ENCODE peak calls at places on chromosomes 12 and 14, in ten cellular contexts. P is suprapubic skin, J is osteoblast, L is cardiac fibroblast, W is tibial nerve, B is PC-9, E is neural crest cell, D is LNCaP clone FGC, F is nephron progenitor cell, G is kidney. T is an unnamed sample.

GRCh38 chr12:3034067-3034750 is 43.0 kb upstream of the TSPAN9 start:
- DNase-seq in P (no peak), J (peak), L (peak), W (peak), B (peak), E (peak), D (no peak), F (peak), G (peak), T (peak)

GRCh38 chr14:89473979-89474378 is 56.9 kb upstream of the FOXN3 start:
- DNase-seq in P (no peak), J (no peak), L (peak), W (no peak), B (no peak), E (no peak), D (no peak), F (no peak), G (no peak), T (no peak)

GRCh38 chr12:6979021-6979420 is 8.3 kb downstream of the EMG1 start:
- DNase-seq in P (no peak), J (no peak), L (no peak), W (no peak), B (no peak), E (no peak), D (no peak), F (no peak), G (no peak), T (no peak)

GRCh38 chr12:60494249-60494648 is 898.4 kb downstream of the SLC16A7 start:
- DNase-seq in P (no peak), J (no peak), L (peak), W (no peak), B (no peak), E (no peak), D (peak), F (no peak), G (no peak), T (no peak)

GRCh38 chr14:26595922-26596721 is 1.7 kb downstream of the NOVA1 start:
- DNase-seq in P (no peak), J (no peak), L (peak), W (no peak), B (no peak), E (peak), D (no peak), F (no peak), G (no peak), T (no peak)

GRCh38 chr12:120584343-120585149 is 3.3 kb upstream of the POP5 start:
- DNase-seq in P (peak), J (peak), L (peak), W (peak), B (peak), E (peak), D (no peak), F (peak), G (peak), T (peak)

GRCh38 chr14:95326987-95327386 is 7.3 kb upstream of the CLMN start:
- DNase-seq in P (no peak), J (no peak), L (no peak), W (no peak), B (no peak), E (no peak), D (no peak), F (no peak), G (no peak), T (no peak)

GRCh38 chr12:91441996-91442395 is 259.4 kb upstream of the DCN start:
- DNase-seq in P (no peak), J (no peak), L (no peak), W (no peak), B (no peak), E (no peak), D (no peak), F (no peak), G (no peak), T (no peak)

GRCh38 chr12:67437011-67437410 is 167.9 kb downstream of the CAND1 start:
- DNase-seq in P (no peak), J (no peak), L (no peak), W (no peak), B (no peak), E (no peak), D (no peak), F (no peak), G (no peak), T (no peak)

GRCh38 chr12:109385339-109386078 is 37.8 kb downstream of the MYO1H start:
- DNase-seq in P (peak), J (no peak), L (peak), W (peak), B (peak), E (no peak), D (no peak), F (no peak), G (no peak), T (no peak)

GRCh38 chr14:63493246-63493645 is 49.9 kb downstream of the PPP2R5E start:
- DNase-seq in P (no peak), J (no peak), L (peak), W (no peak), B (no peak), E (no peak), D (no peak), F (peak), G (no peak), T (no peak)

GRCh38 chr12:124928095-124928911 is 13.9 kb upstream of the UBC start:
- DNase-seq in P (peak), J (no peak), L (peak), W (peak), B (peak), E (no peak), D (no peak), F (no peak), G (peak), T (no peak)

GRCh38 chr12:93094988-93095737 is 166.1 kb upstream of the EEA1 start:
- DNase-seq in P (no peak), J (no peak), L (no peak), W (no peak), B (no peak), E (no peak), D (no peak), F (no peak), G (no peak), T (no peak)

DNA sequence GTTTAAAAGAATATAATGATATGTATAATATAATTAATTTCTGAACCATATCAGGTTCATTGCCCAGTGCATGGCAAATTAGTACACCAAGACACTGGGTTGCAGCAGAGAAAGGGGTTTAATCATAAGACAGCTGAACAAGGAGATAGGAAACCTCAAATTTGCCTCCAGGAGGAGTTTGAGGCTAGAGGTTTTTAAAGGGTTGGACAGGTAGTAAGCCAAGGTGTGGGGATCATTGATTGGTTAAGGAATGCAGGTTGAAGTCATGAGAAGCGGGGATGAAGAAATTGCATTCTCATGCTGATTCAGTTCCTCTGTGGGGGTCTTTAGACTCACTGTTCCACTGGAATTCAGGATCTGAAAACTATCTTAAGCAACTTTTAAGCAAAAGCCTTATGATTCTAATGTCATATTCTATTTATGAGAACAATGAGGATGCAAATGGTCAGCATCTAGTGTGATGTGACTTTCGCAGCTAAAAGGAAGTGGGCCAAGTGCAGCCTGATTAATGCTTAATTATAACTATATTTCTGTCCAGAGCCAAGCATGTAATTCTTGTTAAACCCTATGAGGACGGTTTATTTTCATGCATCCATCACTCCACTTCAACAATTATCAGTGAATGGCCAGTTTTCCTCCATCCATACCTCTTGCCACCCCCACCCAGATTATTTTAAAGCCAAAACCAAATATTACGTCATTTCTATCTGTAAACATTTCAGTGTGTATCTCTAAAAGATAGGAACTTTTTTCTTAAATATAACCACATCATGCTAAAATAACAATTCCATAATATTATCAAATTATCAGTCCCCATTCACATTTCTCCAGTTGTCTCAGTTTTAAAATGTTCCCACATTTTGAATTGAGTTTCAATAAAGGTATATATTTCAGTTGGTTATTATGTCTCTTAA is 14.9 kb downstream of the RNF212B start:
- DNase-seq in P (no peak), J (no peak), L (no peak), W (no peak), B (no peak), E (no peak), D (no peak), F (no peak), G (no peak), T (no peak)
- TF ChIP-seq CTCF in P (no peak), J (no peak), L (no peak), W (no peak), B (no peak), E (no peak), D (no peak), F (no peak), G (no peak), T (no peak)

GRCh38 chr12:56565510-56566101 is 44.0 kb downstream of the RBMS2 start:
- DNase-seq in P (peak), J (peak), L (peak), W (peak), B (no peak), E (no peak), D (no peak), F (no peak), G (peak), T (peak)
- TF ChIP-seq CTCF in P (no peak), J (no peak), L (no peak), W (no peak), B (no peak), E (no peak), D (no peak), F (no peak), G (peak), T (no peak)

DNA sequence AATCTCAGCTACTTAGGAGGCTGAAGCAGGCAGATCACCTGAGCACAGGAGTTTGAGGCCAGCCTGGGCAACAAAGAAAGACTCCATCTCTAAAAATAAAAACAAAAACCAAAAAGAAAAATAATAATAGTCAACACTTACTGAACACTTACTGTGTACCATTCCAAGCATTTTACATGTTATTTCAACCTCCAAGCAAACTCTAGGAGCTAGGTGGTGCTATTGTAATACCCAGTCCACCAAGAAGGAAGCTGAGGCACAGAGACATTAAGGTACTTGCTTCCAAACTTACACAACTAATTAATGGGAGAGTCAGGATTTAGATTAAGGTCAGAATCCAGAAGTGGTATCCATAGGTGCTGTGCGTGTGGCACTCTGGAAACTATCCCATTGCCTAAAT is 13.7 kb upstream of the OR6J1 start:
- DNase-seq in P (no peak), J (no peak), L (peak), W (no peak), B (no peak), E (no peak), D (no peak), F (no peak), G (no peak), T (no peak)
- TF ChIP-seq CTCF in P (no peak), J (peak), L (peak), W (no peak), B (peak), E (no peak), D (peak), F (no peak), G (peak), T (no peak)

GRCh38 chr14:74211945-74212580 is 27.2 kb upstream of the VSX2 start:
- DNase-seq in P (no peak), J (no peak), L (no peak), W (no peak), B (no peak), E (no peak), D (no peak), F (no peak), G (no peak), T (no peak)

GRCh38 chr14:74203546-74203945 is 35.7 kb upstream of the VSX2 start:
- DNase-seq in P (no peak), J (no peak), L (no peak), W (no peak), B (no peak), E (no peak), D (no peak), F (no peak), G (no peak), T (no peak)

GRCh38 chr14:74202113-74202512 is 37.1 kb upstream of the VSX2 start:
- DNase-seq in P (no peak), J (no peak), L (no peak), W (no peak), B (no peak), E (no peak), D (no peak), F (no peak), G (no peak), T (no peak)

GRCh38 chr14:74204481-74204880 is 34.8 kb upstream of the VSX2 start:
- DNase-seq in P (no peak), J (no peak), L (no peak), W (no peak), B (no peak), E (no peak), D (no peak), F (no peak), G (no peak), T (no peak)

GRCh38 chr14:74207943-74208342 is 31.3 kb upstream of the VSX2 start:
- DNase-seq in P (no peak), J (no peak), L (no peak), W (no peak), B (no peak), E (no peak), D (no peak), F (no peak), G (no peak), T (no peak)
- TF ChIP-seq CTCF in P (no peak), J (peak), L (peak), W (no peak), B (no peak), E (peak), D (peak), F (no peak), G (no peak), T (no peak)

T was measured in glutamatergic neuron.